ENCODE peak calls at places on chromosomes 7 and 10, in four cellular contexts. Q is choroid plexus epithelial cell, L is spleen, G is pancreas. O is an unnamed sample.

GRCh38 chr10:101291254-101292193 is 62.3 kb upstream of the LBX1 start:
- DNase-seq in G (peak; percentile 14), Q (peak; percentile 17), L (peak; percentile 85), O (peak; percentile 14)

GRCh38 chr10:110502851-110503301 is 5.2 kb downstream of the DUSP5 start:
- DNase-seq in G (no peak), L (no peak), Q (peak; percentile 69), O (peak; percentile 90)

GRCh38 chr10:55370021-55370420 is 569.0 kb upstream of the PCDH15 start:
- DNase-seq in L (no peak), Q (peak; percentile 10), G (no peak), O (peak; percentile 36)

GRCh38 chr7:30222519-30223213 is 61.7 kb upstream of the ZNRF2 start:
- DNase-seq in L (no peak), G (no peak), Q (no peak), O (no peak)

GRCh38 chr10:103452714-103453230 is 602 bp upstream of the CALHM2 start:
- DNase-seq in L (no peak), G (no peak), Q (peak; percentile 19), O (peak; percentile 28)

GRCh38 chr10:42871823-42872222 is 89.2 kb downstream of the BMS1 start:
- DNase-seq in Q (no peak), L (no peak), G (no peak), O (no peak)

GRCh38 chr10:95211606-95212279 is 17.7 kb downstream of the ACSM6 start:
- DNase-seq in L (no peak), G (no peak), Q (no peak), O (peak; percentile 32)

GRCh38 chr7:131692131-131692960 is 135.9 kb upstream of the PODXL start:
- DNase-seq in L (no peak), G (no peak), Q (peak; percentile 43), O (peak; percentile 35)

GRCh38 chr7:112510032-112510742 is 29.4 kb downstream of the LSMEM1 start:
- DNase-seq in L (no peak), G (no peak), Q (peak; percentile 62), O (peak; percentile 85)

GRCh38 chr10:63720072-63720537 is 198.9 kb downstream of the REEP3 start:
- DNase-seq in G (peak; percentile 57), Q (peak; percentile 66), L (no peak), O (peak; percentile 63)

GRCh38 chr7:111954474-111955311 is 251.5 kb downstream of the DOCK4 start:
- DNase-seq in Q (no peak), L (no peak), G (no peak), O (no peak)

GRCh38 chr7:132877578-132877977 is 204.3 kb downstream of the CHCHD3 start:
- DNase-seq in G (no peak), Q (no peak), L (no peak), O (no peak)

GRCh38 chr10:31194986-31195385 is 124.0 kb upstream of the ZEB1 start:
- DNase-seq in L (no peak), G (no peak), Q (peak; percentile 62), O (no peak)

GRCh38 chr7:116443101-116443523 is 56.4 kb upstream of the CAV2 start:
- DNase-seq in G (no peak), L (no peak), Q (peak; percentile 90), O (peak; percentile 95)

GRCh38 chr7:45687721-45688120 is 113.6 kb downstream of the ADCY1 start:
- DNase-seq in L (peak; percentile 56), G (no peak), Q (no peak), O (no peak)

GRCh38 chr7:71131753-71132520 is at the start of gene GALNT17:
- DNase-seq in L (peak; percentile 70), G (no peak), Q (no peak), O (no peak)
- H3K4me3 ChIP-seq in L (peak within 1 kb of the TSS; percentile 46), G (peak within 1 kb of the TSS; percentile 62), Q (peak within 1 kb of the TSS; percentile 41), O (no peak within 1 kb of the TSS)

GRCh38 chr7:134062460-134062859 is 64.7 kb upstream of the LRGUK start:
- DNase-seq in G (no peak), Q (no peak), L (no peak), O (no peak)
- TF ChIP-seq CTCF in G (no peak), Q (no peak), L (no peak), O (no peak)

GRCh38 chr10:13873201-13873600 is 286.4 kb downstream of the PRPF18 start:
- DNase-seq in Q (no peak), L (no peak), G (no peak), O (no peak)
- H3K4me3 ChIP-seq in Q (no peak overlapping the region), L (no peak overlapping the region), G (no peak overlapping the region), O (no peak overlapping the region)

DNA sequence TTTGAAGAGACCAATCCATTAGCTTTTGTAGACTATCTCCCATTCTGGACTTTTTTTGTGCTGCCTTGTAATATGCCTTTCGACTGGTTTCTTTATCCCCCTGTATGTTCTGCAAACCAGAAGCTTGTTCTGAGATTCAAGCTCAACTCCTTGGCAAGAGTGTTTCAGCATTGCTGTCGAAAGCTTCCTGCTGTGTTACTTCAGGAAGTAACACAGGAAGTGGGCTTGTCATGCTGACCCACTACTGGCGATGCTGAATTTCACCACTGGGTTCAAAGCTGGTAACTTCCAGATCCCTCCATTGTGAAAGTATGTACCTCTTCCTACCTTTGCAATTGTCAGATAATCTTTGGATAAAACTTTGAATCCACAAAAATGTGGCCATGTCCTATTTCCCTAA is 57.9 kb upstream of the INSYN2A start:
- DNase-seq in Q (peak; percentile 75), L (no peak), G (no peak), O (no peak)
- TF ChIP-seq CTCF in Q (no peak), L (no peak), G (no peak), O (no peak)

GRCh38 chr10:128049226-128050010 is 76.8 kb downstream of the MKI67 start:
- DNase-seq in Q (no peak), L (peak; percentile 76), G (no peak), O (no peak)
- H3K4me3 ChIP-seq in Q (no peak overlapping the region), L (peak overlapping the region; percentile 49), G (no peak overlapping the region), O (no peak overlapping the region)

DNA sequence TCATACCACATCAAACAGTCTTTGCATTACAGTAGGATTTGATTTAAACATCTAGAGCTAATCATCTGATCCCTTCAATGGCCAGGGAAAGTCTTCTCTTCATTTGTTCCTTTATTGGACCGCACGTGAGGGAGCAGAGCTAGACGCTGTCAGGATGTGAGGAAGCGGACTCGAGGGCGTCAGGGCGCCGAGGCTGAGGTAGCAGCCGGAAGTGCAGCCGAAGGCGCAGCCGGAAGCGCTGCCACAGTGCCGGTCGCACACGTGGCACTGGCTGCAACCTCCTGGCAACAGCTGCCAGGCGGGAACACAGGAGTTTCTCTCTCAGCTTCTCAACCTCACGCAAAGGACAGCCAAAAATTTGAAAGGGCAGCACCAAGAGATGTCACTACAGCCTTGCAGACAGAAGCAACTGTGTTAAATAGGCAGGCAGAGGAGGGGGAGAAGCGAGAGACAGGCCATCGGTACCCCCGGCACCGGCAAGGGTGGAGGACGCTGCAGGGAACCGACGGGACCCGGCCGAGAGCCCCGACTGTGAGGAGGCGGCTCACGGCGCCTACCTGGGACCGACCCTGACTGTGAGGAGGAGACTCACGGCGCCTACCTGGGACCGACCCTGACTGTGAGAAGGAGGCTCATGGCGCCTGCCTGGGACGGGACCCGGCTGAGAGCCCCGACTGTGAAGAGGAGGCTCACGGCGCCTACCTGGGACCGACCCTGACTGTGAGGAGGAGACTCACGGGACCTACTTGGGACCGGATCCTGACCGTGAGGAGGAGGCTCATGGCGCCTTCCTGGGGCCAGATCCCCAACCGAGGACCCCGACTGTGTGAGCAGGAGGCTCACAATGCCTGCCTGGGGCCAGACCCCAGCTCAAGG is 32.3 kb downstream of the VIPR2 start:
- DNase-seq in L (peak; percentile 66), Q (no peak), G (no peak), O (no peak)
- TF ChIP-seq CTCF in L (no peak), Q (no peak), G (no peak), O (no peak)

GRCh38 chr7:51452694-51453093 is 136.1 kb upstream of the COBL start:
- DNase-seq in G (no peak), L (no peak), Q (no peak), O (no peak)

GRCh38 chr7:51450541-51450940 is 133.9 kb upstream of the COBL start:
- DNase-seq in Q (no peak), G (no peak), L (no peak), O (no peak)

GRCh38 chr7:51455513-51455912 is 138.9 kb upstream of the COBL start:
- DNase-seq in Q (no peak), G (no peak), L (no peak), O (no peak)

GRCh38 chr7:51455086-51455485 is 138.5 kb upstream of the COBL start:
- DNase-seq in L (no peak), Q (no peak), G (no peak), O (no peak)

DNA sequence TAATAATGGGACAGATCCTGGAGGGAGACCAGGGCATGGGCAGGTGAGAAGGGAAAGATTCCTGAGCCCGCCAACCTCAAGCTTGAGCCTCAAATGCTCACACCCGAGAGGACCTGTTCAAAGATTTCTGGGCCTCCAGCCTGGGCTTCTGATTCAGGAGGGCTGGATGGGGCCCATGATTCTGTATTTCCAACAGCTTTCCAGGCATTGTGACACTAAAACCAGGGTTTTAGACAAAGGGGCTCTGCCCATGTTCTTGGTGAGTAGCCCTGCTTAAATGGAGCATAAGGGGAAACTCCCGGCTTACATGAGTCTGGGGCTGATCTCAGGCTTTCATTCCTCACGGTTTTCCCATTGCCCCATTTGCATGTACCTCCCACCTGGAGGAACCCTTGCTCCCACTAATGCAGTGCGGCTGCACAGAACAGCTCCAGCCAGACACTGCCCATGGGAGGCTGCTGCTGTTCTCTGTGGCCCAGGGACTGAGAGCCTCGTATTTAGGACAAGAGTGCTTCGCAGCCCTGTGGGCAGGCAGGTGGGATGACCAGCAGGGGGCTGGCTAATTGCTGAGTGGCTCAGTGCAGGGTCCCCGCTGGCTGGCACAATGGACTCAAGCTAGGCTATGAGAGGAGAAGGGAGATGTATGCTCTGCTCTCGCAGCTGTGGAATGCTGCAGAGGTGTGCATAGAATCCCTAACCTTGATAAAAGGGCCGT is 135.3 kb upstream of the COBL start:
- DNase-seq in G (no peak), L (no peak), Q (no peak), O (no peak)
- H3K4me3 ChIP-seq in G (no peak overlapping the region), L (no peak overlapping the region), Q (no peak overlapping the region), O (no peak overlapping the region)

DNA sequence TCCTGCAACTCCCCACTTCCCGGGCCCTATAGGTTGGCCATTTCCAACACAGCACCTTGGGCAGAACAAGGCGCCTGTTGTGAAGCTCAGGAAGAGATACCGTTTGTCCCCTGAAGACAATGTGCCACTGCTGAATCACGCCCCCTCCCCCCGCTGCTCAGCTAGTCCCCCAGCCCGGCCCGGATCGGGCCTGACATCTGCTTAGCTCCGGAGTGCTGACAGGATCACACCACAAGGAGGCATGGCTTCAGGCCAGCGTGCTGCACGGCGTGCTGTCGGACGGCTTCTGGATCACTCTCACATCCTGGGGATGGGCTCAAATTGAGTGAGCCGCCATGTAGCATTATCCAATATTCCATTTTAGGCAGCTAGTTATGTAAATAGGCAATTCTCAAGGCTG is 62.1 kb upstream of the EFCAB10 start:
- DNase-seq in Q (peak; percentile 53), L (no peak), G (no peak), O (no peak)
- TF ChIP-seq CTCF in Q (peak; percentile 41), L (no peak), G (no peak), O (no peak)

O was measured in fibroblast of mammary gland.